ENCODE peak calls at places on chromosomes 7 and 10, in four cellular contexts. W is H54, Q is GM12891, A is LNCaP clone FGC. T is an unnamed sample.

GRCh38 chr7:14762552-14762951 is 140.0 kb downstream of the DGKB start:
- DNase-seq in W (no peak), Q (no peak), A (no peak), T (no peak)

GRCh38 chr10:29540016-29540415 is 94.8 kb downstream of the SVIL start:
- DNase-seq in W (no peak), Q (no peak), A (no peak), T (no peak)

GRCh38 chr10:22927661-22928403 is at the start of gene ARMC3:
- DNase-seq in W (peak), Q (peak), A (no peak), T (peak)

GRCh38 chr10:92691042-92691590 is 1.4 kb downstream of the HHEX start:
- DNase-seq in W (no peak), Q (no peak), A (no peak), T (no peak)

GRCh38 chr10:112792487-112793196 is 157.4 kb upstream of the TCF7L2 start:
- DNase-seq in W (no peak), Q (no peak), A (no peak), T (no peak)

GRCh38 chr10:60572511-60573194 is 183.0 kb upstream of the ANK3 start:
- DNase-seq in W (peak), Q (no peak), A (peak), T (peak)

GRCh38 chr10:97584798-97585438 is 729 bp downstream of the HOGA1 start:
- DNase-seq in W (no peak), Q (no peak), A (no peak), T (no peak)

GRCh38 chr10:6054884-6055283 is 7.3 kb downstream of the IL2RA start:
- DNase-seq in W (no peak), Q (no peak), A (no peak), T (no peak)

GRCh38 chr7:54888067-54888735 is 129.2 kb upstream of the SEC61G start:
- DNase-seq in W (no peak), Q (no peak), A (no peak), T (no peak)

GRCh38 chr7:927031-927671 is 27.3 kb downstream of the ADAP1 start:
- DNase-seq in W (no peak), Q (no peak), A (no peak), T (no peak)

GRCh38 chr10:70849582-70850016 is 33.9 kb downstream of the SGPL1 start:
- DNase-seq in W (peak), Q (no peak), A (no peak), T (peak)

GRCh38 chr7:55063633-55064032 is 44.8 kb downstream of the EGFR start:
- DNase-seq in W (peak), Q (no peak), A (no peak), T (no peak)

GRCh38 chr7:83248000-83248399 is 85.3 kb upstream of the PCLO start:
- DNase-seq in W (no peak), Q (no peak), A (no peak), T (no peak)

GRCh38 chr10:10726101-10726500 is 291.6 kb upstream of the CELF2 start:
- DNase-seq in W (no peak), Q (no peak), A (no peak), T (no peak)

GRCh38 chr7:25624837-25625236 is 396.6 kb upstream of the NPVF start:
- DNase-seq in W (no peak), Q (no peak), A (no peak), T (no peak)

GRCh38 chr10:32627183-32627582 is 181.2 kb downstream of the CCDC7 start:
- DNase-seq in W (no peak), Q (no peak), A (no peak), T (no peak)

GRCh38 chr10:107490389-107490788 is 325.9 kb upstream of the SORCS1 start:
- DNase-seq in W (no peak), Q (no peak), A (no peak), T (no peak)

GRCh38 chr10:34010891-34011290 is 676.4 kb upstream of the NRP1 start:
- DNase-seq in W (no peak), Q (no peak), A (no peak), T (no peak)

GRCh38 chr7:144545330-144545729 is 141.8 kb upstream of the NOBOX start:
- DNase-seq in W (no peak), Q (no peak), A (no peak), T (no peak)

GRCh38 chr10:96691761-96692160 is 28.6 kb downstream of the PIK3AP1 start:
- DNase-seq in W (no peak), Q (no peak), A (no peak), T (no peak)

GRCh38 chr10:52170776-52171175 is 143.3 kb upstream of the DKK1 start:
- DNase-seq in W (no peak), Q (no peak), A (no peak), T (no peak)

GRCh38 chr7:58316-58715 is 134.1 kb upstream of the FAM20C start:
- DNase-seq in W (no peak), Q (no peak), A (no peak), T (no peak)

GRCh38 chr7:153440781-153441180 is 611.4 kb upstream of the DPP6 start:
- DNase-seq in W (no peak), Q (no peak), A (no peak), T (no peak)

GRCh38 chr10:124671486-124672075 is 72.6 kb downstream of the FAM53B start:
- DNase-seq in W (peak), Q (no peak), A (no peak), T (no peak)

GRCh38 chr10:22874189-22874854 is 53.5 kb upstream of the ARMC3 start:
- DNase-seq in W (no peak), Q (no peak), A (no peak), T (no peak)

GRCh38 chr7:45001826-45002225 is 1.8 kb downstream of the CCM2 start:
- DNase-seq in W (no peak), Q (no peak), A (no peak), T (no peak)

GRCh38 chr10:77970869-77971803 is 44.6 kb upstream of the DLG5 start:
- DNase-seq in W (peak), Q (no peak), A (peak), T (no peak)

GRCh38 chr10:85786401-85786899 is 580.1 kb downstream of the GRID1 start:
- DNase-seq in W (no peak), Q (no peak), A (no peak), T (no peak)

GRCh38 chr10:11546581-11546980 is 64.9 kb downstream of the USP6NL start:
- DNase-seq in W (no peak), Q (no peak), A (no peak), T (no peak)

GRCh38 chr7:76282344-76283253 is 19.9 kb upstream of the HSPB1 start:
- DNase-seq in W (no peak), Q (no peak), A (no peak), T (no peak)

GRCh38 chr7:130903358-130903974 is 169.5 kb upstream of the KLF14 start:
- DNase-seq in W (no peak), Q (no peak), A (no peak), T (no peak)

GRCh38 chr10:131812736-131813604 is 87.8 kb upstream of the PPP2R2D start:
- DNase-seq in W (no peak), Q (no peak), A (no peak), T (no peak)

GRCh38 chr10:104127411-104127810 is 5.4 kb downstream of the SFR1 start:
- DNase-seq in W (no peak), Q (no peak), A (no peak), T (no peak)

GRCh38 chr10:116669832-116670644 is 49.3 kb downstream of the PNLIPRP2 start:
- DNase-seq in W (no peak), Q (no peak), A (no peak), T (no peak)

GRCh38 chr10:25614652-25615051 is 319.4 kb upstream of the MYO3A start:
- DNase-seq in W (no peak), Q (no peak), A (no peak), T (no peak)

T was measured in kidney epithelial cell.